ENCODE peak calls at places on chromosomes 7 and 10, in six cellular contexts. J is activated CD4-positive, alpha-beta T cell treated with anti-CD3 and anti-CD28 coated beads, Interleukin-2, amount 50 U/mL, for 1 hour; O is ELF-1; H is heart right ventricle; I is NCI-H1105; E is H54. G is an unnamed sample.

GRCh38 chr10:14821635-14822375 is 16.0 kb downstream of the CDNF start:
- DNase-seq in J (no peak), O (no peak), H (no peak), I (no peak), E (no peak), G (no peak)

GRCh38 chr7:97499204-97499603 is 232.7 kb upstream of the TAC1 start:
- DNase-seq in J (no peak), O (peak), H (no peak), I (peak), E (peak), G (peak)

GRCh38 chr10:86648706-86649426 is 5.5 kb upstream of the OPN4 start:
- DNase-seq in J (no peak), O (no peak), H (peak), I (no peak), E (peak), G (peak)

GRCh38 chr10:118307237-118307636 is 34.9 kb downstream of the FAM204A start:
- DNase-seq in J (no peak), O (no peak), H (no peak), I (no peak), E (no peak), G (no peak)

GRCh38 chr7:81603-82342 is 110.6 kb upstream of the FAM20C start:
- DNase-seq in J (no peak), O (no peak), H (no peak), I (no peak), E (no peak), G (no peak)

GRCh38 chr10:89369142-89370105 is 8.4 kb upstream of the IFIT1B start:
- DNase-seq in J (peak), O (no peak), H (no peak), I (no peak), E (no peak), G (peak)

GRCh38 chr7:6251653-6252052 is 20.8 kb downstream of the CYTH3 start:
- DNase-seq in J (no peak), O (no peak), H (no peak), I (no peak), E (no peak), G (no peak)

GRCh38 chr10:93680414-93681047 is 21.9 kb downstream of the FRA10AC1 start:
- DNase-seq in J (no peak), O (no peak), H (no peak), I (peak), E (no peak), G (peak)

GRCh38 chr7:91569702-91570457 is 305.6 kb downstream of the FZD1 start:
- DNase-seq in J (no peak), O (no peak), H (no peak), I (peak), E (no peak), G (no peak)

GRCh38 chr10:105577865-105578607 is 936.9 kb downstream of the SORCS3 start:
- DNase-seq in J (no peak), O (no peak), H (no peak), I (no peak), E (no peak), G (no peak)

GRCh38 chr7:6465862-6466261 is 18.1 kb upstream of the DAGLB start:
- DNase-seq in J (no peak), O (no peak), H (no peak), I (no peak), E (no peak), G (no peak)

GRCh38 chr7:110948280-110948679 is 142.6 kb upstream of the LRRN3 start:
- DNase-seq in J (no peak), O (no peak), H (no peak), I (no peak), E (no peak), G (no peak)

GRCh38 chr7:51187941-51188340 is 128.7 kb downstream of the COBL start:
- DNase-seq in J (no peak), O (peak), H (peak), I (no peak), E (no peak), G (no peak)

GRCh38 chr7:94698275-94698674 is 42.3 kb upstream of the SGCE start:
- DNase-seq in J (no peak), O (no peak), H (no peak), I (no peak), E (peak), G (peak)

GRCh38 chr7:144024213-144024612 is 24.1 kb downstream of the OR6B1 start:
- DNase-seq in J (no peak), O (no peak), H (no peak), I (no peak), E (no peak), G (no peak)

GRCh38 chr7:139691253-139691781 is 86.5 kb downstream of the HIPK2 start:
- DNase-seq in J (no peak), O (no peak), H (peak), I (no peak), E (no peak), G (no peak)

GRCh38 chr7:142880886-142881505 is 4.5 kb downstream of the TRPV6 start:
- DNase-seq in J (peak), O (peak), H (no peak), I (peak), E (peak), G (peak)

GRCh38 chr10:118734477-118734876 is 20.3 kb downstream of the CACUL1 start:
- DNase-seq in J (no peak), O (no peak), H (no peak), I (no peak), E (no peak), G (no peak)

GRCh38 chr7:130151591-130152269 is 53.5 kb downstream of the TMEM209 start:
- DNase-seq in J (peak), O (no peak), H (no peak), I (no peak), E (no peak), G (no peak)

GRCh38 chr10:71088054-71088453 is 124.3 kb upstream of the UNC5B start:
- DNase-seq in J (no peak), O (no peak), H (no peak), I (no peak), E (no peak), G (no peak)

GRCh38 chr7:118186491-118186890 is 2.5 kb downstream of the LSM8 start:
- DNase-seq in J (no peak), O (no peak), H (no peak), I (no peak), E (no peak), G (no peak)

GRCh38 chr10:34666008-34666700 is 148.9 kb downstream of the PARD3 start:
- DNase-seq in J (no peak), O (peak), H (peak), I (no peak), E (no peak), G (peak)

GRCh38 chr10:27197980-27198645 is 42.5 kb downstream of the ACBD5 start:
- DNase-seq in J (no peak), O (no peak), H (peak), I (no peak), E (no peak), G (no peak)

GRCh38 chr7:116807011-116807560 is 55.3 kb upstream of the CAPZA2 start:
- DNase-seq in J (no peak), O (no peak), H (no peak), I (no peak), E (no peak), G (no peak)